ENCODE peak calls at places on chromosomes 5 and 9, in four cellular contexts. A is HL-60, R is K562, V is SK-N-SH. C is an unnamed sample.

GRCh38 chr5:4335078-4335477 is 739.4 kb downstream of the IRX1 start:
- DNase-seq in A (no peak), R (no peak), V (no peak), C (no peak)

GRCh38 chr5:135264451-135265445 is 134.3 kb downstream of the MACROH2A1 start:
- DNase-seq in A (no peak), R (no peak), V (no peak), C (no peak)

GRCh38 chr9:77449177-77450092 is 198.7 kb downstream of the GNA14 start:
- DNase-seq in A (no peak), R (no peak), V (no peak), C (no peak)

GRCh38 chr5:173464813-173465212 is 136.6 kb upstream of the STC2 start:
- DNase-seq in A (no peak), R (no peak), V (no peak), C (no peak)

GRCh38 chr9:5455181-5455580 is 4.8 kb downstream of the CD274 start:
- DNase-seq in A (no peak), R (no peak), V (no peak), C (no peak)

GRCh38 chr9:70101265-70101664 is 57.6 kb downstream of the MAMDC2 start:
- DNase-seq in A (no peak), R (no peak), V (no peak), C (no peak)

GRCh38 chr9:116055536-116055935 is 98.1 kb upstream of the PAPPA start:
- DNase-seq in A (no peak), R (no peak), V (no peak), C (no peak)

GRCh38 chr9:129989740-129990139 is 53.2 kb downstream of the FNBP1 start:
- DNase-seq in A (no peak), R (no peak), V (no peak), C (no peak)

GRCh38 chr5:86917117-86917579 is 299.4 kb downstream of the COX7C start:
- DNase-seq in A (no peak), R (no peak), V (no peak), C (no peak)

GRCh38 chr9:16484744-16485143 is 385.7 kb downstream of the BNC2 start:
- DNase-seq in A (no peak), R (no peak), V (peak; percentile 52), C (no peak)

GRCh38 chr5:35367534-35367933 is 137.2 kb upstream of the PRLR start:
- DNase-seq in A (no peak), R (no peak), V (no peak), C (no peak)

GRCh38 chr5:142040285-142040684 is 27.5 kb upstream of the GNPDA1 start:
- DNase-seq in A (no peak), R (no peak), V (no peak), C (no peak)

GRCh38 chr5:21184566-21184965 is 1196.6 kb upstream of the CDH18 start:
- DNase-seq in A (no peak), R (no peak), V (no peak), C (no peak)

GRCh38 chr5:151101151-151101550 is 20.3 kb upstream of the TNIP1 start:
- DNase-seq in A (no peak), R (peak; percentile 66), V (no peak), C (no peak)

GRCh38 chr9:136673970-136674785 is 11.5 kb downstream of the EGFL7 start:
- DNase-seq in A (no peak), R (peak; percentile 62), V (no peak), C (no peak)
- TF ChIP-seq POLR2AphosphoS5 in A (no peak), R (peak; percentile 18), V (no peak), C (no peak)

DNA sequence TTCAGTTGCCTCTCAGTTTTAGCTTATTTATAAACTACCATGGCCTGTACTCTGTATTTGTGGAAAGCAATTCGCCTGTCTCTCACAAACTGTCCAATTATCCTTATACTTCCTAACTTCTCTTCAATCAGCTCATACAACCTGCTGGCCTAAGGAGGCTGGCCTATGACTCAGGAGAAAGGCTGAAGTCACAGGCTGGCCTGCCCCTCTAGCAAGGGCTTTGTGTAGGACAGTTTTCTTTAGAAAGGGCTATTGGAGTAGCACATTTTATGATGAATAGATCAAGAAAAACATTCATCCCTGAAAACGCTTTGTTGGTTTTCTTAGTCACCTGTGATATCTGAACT is 988.7 kb upstream of the ARRDC3 start:
- DNase-seq in A (no peak), R (no peak), V (no peak), C (no peak)
- TF ChIP-seq REST in A (no peak), R (no peak), V (no peak), C (no peak)

GRCh38 chr9:107274953-107275422 is 8.1 kb upstream of the RAD23B start:
- DNase-seq in A (no peak), R (no peak), V (no peak), C (peak; percentile 27)
- TF ChIP-seq POLR2AphosphoS5 in A (no peak), R (no peak), V (peak; percentile 89), C (no peak)

GRCh38 chr5:140401362-140402257 is at the start of gene ANKHD1:
- DNase-seq in A (peak; percentile 99), R (peak; percentile 97), V (peak; percentile 91), C (peak; percentile 100)

GRCh38 chr5:140398379-140398811 is 3.2 kb upstream of the ANKHD1 start:
- DNase-seq in A (no peak), R (no peak), V (no peak), C (no peak)

GRCh38 chr5:140400730-140401361 is 787 bp upstream of the ANKHD1 start:
- DNase-seq in A (peak; percentile 83), R (peak; percentile 93), V (peak; percentile 89), C (peak; percentile 96)

GRCh38 chr5:140403613-140404012 is 2.0 kb downstream of the ANKHD1 start:
- DNase-seq in A (no peak), R (no peak), V (no peak), C (no peak)

GRCh38 chr5:140402258-140403074 is 833 bp downstream of the ANKHD1 start:
- DNase-seq in A (peak; percentile 55), R (peak; percentile 49), V (peak; percentile 66), C (no peak)
- TF ChIP-seq REST in A (peak; percentile 90), R (peak; percentile 89), V (peak; percentile 92), C (peak; percentile 80)

GRCh38 chr9:132703336-132703735 is 33.1 kb downstream of the GTF3C4 start:
- DNase-seq in A (no peak), R (no peak), V (no peak), C (no peak)
- TF ChIP-seq POLR2AphosphoS5 in A (no peak), R (no peak), V (no peak), C (no peak)

GRCh38 chr5:176362098-176362442 is 506 bp upstream of the KIAA1191 start:
- DNase-seq in A (no peak), R (peak; percentile 21), V (no peak), C (no peak)

GRCh38 chr5:176364765-176365662 is at the start of gene ARL10:
- DNase-seq in A (no peak), R (no peak), V (peak; percentile 91), C (no peak)

GRCh38 chr5:176360894-176361436 is 599 bp downstream of the KIAA1191 start:
- DNase-seq in A (no peak), R (no peak), V (no peak), C (no peak)

GRCh38 chr5:176359658-176360057 is 1.9 kb downstream of the KIAA1191 start:
- DNase-seq in A (no peak), R (no peak), V (no peak), C (no peak)

DNA sequence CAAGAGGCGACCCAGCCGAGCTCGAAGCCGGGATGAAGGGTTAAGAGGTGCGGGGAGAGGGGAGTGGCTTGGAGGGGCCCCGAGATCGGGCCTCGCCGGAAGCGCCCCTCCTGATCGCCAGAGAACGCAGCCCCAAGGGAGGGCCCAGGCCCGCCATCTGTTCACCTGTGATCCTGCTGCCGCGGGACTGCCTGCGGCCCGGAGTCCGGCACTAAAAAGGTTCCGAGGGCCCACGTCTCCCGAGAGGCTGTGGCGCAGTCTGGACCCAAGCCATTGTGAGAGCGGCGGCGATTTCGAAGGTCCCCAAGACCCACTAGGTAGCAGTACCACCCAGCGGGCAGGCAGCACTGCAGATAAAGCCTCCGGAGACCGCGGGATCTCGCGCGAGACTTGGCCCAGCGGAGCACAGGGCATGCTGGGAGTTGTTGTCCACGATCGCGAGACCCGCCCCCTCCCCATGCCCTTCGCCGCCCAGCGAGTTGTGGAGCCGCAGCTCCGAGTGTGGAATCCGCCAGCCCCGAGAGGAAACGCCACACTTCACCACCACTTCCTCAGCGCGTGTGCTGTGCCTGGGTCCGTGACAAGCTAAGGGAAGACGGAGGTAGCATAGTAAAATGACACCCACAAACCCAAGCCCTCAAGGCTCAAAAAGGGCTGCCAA is at the start of gene KIAA1191:
- DNase-seq in A (peak; percentile 88), R (peak; percentile 91), V (peak; percentile 92), C (peak; percentile 69)
- TF ChIP-seq REST in A (no peak), R (no peak), V (peak; percentile 10), C (peak; percentile 24)

GRCh38 chr5:32487424-32487823 is 42.9 kb upstream of the ZFR start:
- DNase-seq in A (no peak), R (no peak), V (no peak), C (no peak)
- TF ChIP-seq POLR2AphosphoS5 in A (no peak), R (no peak), V (no peak), C (no peak)

DNA sequence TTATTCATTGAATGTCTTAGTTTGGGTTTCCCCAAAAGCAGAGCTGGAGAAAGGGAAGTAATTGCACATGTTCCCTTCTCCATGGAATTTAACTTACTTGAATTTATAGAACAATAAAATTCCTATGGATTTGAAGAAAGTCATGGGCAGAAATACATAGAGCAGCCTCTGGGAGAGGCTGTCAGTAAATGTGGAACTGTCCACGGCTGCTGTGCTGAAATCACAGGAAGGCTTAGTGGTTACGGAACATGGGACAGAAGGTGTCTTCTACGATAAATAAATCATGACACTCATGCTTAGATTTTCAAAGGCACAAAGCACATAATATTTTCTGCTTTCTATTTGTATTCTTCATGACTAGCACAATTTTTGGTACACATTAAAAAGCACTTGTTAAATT is 440.6 kb upstream of the IZUMO3 start:
- DNase-seq in A (no peak), R (no peak), V (no peak), C (no peak)
- TF ChIP-seq REST in A (peak; percentile 81), R (no peak), V (peak; percentile 73), C (no peak)